ENCODE peak calls at places on chromosomes 5 and 9, in nine cellular contexts. One of them, this sample, is unnamed.
A peak's percentile ranks its signal among the peaks of the same experiment; 100 is the strongest.

GRCh38 chr9:112032733-112033132 is 136.1 kb downstream of the UGCG start:
- DNase-seq in CD8-positive, alpha-beta T cell: no peak
- DNase-seq in stomach: no peak
- DNase-seq in K562: no peak
- DNase-seq in neural progenitor cell: no peak
- DNase-seq in choroid plexus epithelial cell: peak; percentile 36
- DNase-seq in left ventricle myocardium inferior: no peak
- DNase-seq in AG10803: peak; percentile 61
- DNase-seq in tibial nerve: no peak
- DNase-seq in this sample: peak; percentile 35

GRCh38 chr5:98517559-98517958 is 255.9 kb upstream of the RGMB start:
- DNase-seq in tibial nerve: no peak
- DNase-seq in left ventricle myocardium inferior: no peak
- DNase-seq in choroid plexus epithelial cell: no peak
- DNase-seq in K562: no peak
- DNase-seq in neural progenitor cell: no peak
- DNase-seq in CD8-positive, alpha-beta T cell: no peak
- DNase-seq in AG10803: no peak
- DNase-seq in stomach: no peak
- DNase-seq in this sample: no peak

GRCh38 chr9:6975198-6975597 is 217.4 kb downstream of the KDM4C start:
- DNase-seq in K562: no peak
- DNase-seq in stomach: no peak
- DNase-seq in choroid plexus epithelial cell: no peak
- DNase-seq in CD8-positive, alpha-beta T cell: no peak
- DNase-seq in left ventricle myocardium inferior: no peak
- DNase-seq in AG10803: no peak
- DNase-seq in tibial nerve: no peak
- DNase-seq in neural progenitor cell: no peak
- DNase-seq in this sample: no peak

GRCh38 chr9:137516144-137516917 is 33.9 kb downstream of the PNPLA7 start:
- DNase-seq in stomach: no peak
- DNase-seq in tibial nerve: no peak
- DNase-seq in neural progenitor cell: no peak
- DNase-seq in choroid plexus epithelial cell: no peak
- DNase-seq in K562: peak; percentile 24
- DNase-seq in AG10803: no peak
- DNase-seq in left ventricle myocardium inferior: no peak
- DNase-seq in CD8-positive, alpha-beta T cell: no peak
- DNase-seq in this sample: no peak

GRCh38 chr5:142386151-142387021 is 61.6 kb upstream of the SPRY4 start:
- DNase-seq in choroid plexus epithelial cell: no peak
- DNase-seq in AG10803: no peak
- DNase-seq in stomach: no peak
- DNase-seq in neural progenitor cell: no peak
- DNase-seq in CD8-positive, alpha-beta T cell: no peak
- DNase-seq in left ventricle myocardium inferior: no peak
- DNase-seq in K562: no peak
- DNase-seq in tibial nerve: no peak
- DNase-seq in this sample: no peak

GRCh38 chr5:31346896-31347557 is 153.5 kb downstream of the CDH6 start:
- DNase-seq in K562: no peak
- DNase-seq in CD8-positive, alpha-beta T cell: no peak
- DNase-seq in tibial nerve: no peak
- DNase-seq in stomach: no peak
- DNase-seq in choroid plexus epithelial cell: no peak
- DNase-seq in left ventricle myocardium inferior: no peak
- DNase-seq in AG10803: no peak
- DNase-seq in neural progenitor cell: no peak
- DNase-seq in this sample: no peak

GRCh38 chr5:96648598-96648997 is 13.6 kb upstream of the CAST start:
- DNase-seq in left ventricle myocardium inferior: no peak
- DNase-seq in AG10803: peak; percentile 82
- DNase-seq in K562: no peak
- DNase-seq in CD8-positive, alpha-beta T cell: no peak
- DNase-seq in stomach: no peak
- DNase-seq in tibial nerve: no peak
- DNase-seq in neural progenitor cell: no peak
- DNase-seq in choroid plexus epithelial cell: peak; percentile 69
- DNase-seq in this sample: no peak

GRCh38 chr5:10387690-10388089 is 34.2 kb downstream of the MARCHF6 start:
- DNase-seq in neural progenitor cell: no peak
- DNase-seq in choroid plexus epithelial cell: peak; percentile 91
- DNase-seq in AG10803: peak; percentile 60
- DNase-seq in left ventricle myocardium inferior: no peak
- DNase-seq in K562: no peak
- DNase-seq in stomach: no peak
- DNase-seq in tibial nerve: no peak
- DNase-seq in CD8-positive, alpha-beta T cell: no peak
- DNase-seq in this sample: no peak

GRCh38 chr5:80255752-80256479 is at the start of gene SERINC5:
- DNase-seq in left ventricle myocardium inferior: peak; percentile 90
- DNase-seq in neural progenitor cell: peak; percentile 86
- DNase-seq in AG10803: peak; percentile 73
- DNase-seq in tibial nerve: peak; percentile 73
- DNase-seq in choroid plexus epithelial cell: peak; percentile 78
- DNase-seq in stomach: peak; percentile 85
- DNase-seq in CD8-positive, alpha-beta T cell: peak; percentile 83
- DNase-seq in K562: peak; percentile 91
- DNase-seq in this sample: peak; percentile 92

GRCh38 chr5:45507174-45507573 is 189.0 kb downstream of the HCN1 start:
- DNase-seq in choroid plexus epithelial cell: no peak
- DNase-seq in K562: no peak
- DNase-seq in CD8-positive, alpha-beta T cell: no peak
- DNase-seq in tibial nerve: no peak
- DNase-seq in neural progenitor cell: no peak
- DNase-seq in AG10803: no peak
- DNase-seq in stomach: no peak
- DNase-seq in left ventricle myocardium inferior: no peak
- DNase-seq in this sample: no peak

GRCh38 chr9:114250235-114250568 is 72.7 kb upstream of the ORM1 start:
- DNase-seq in choroid plexus epithelial cell: peak; percentile 35
- DNase-seq in AG10803: peak; percentile 96
- DNase-seq in CD8-positive, alpha-beta T cell: no peak
- DNase-seq in K562: no peak
- DNase-seq in neural progenitor cell: no peak
- DNase-seq in left ventricle myocardium inferior: peak; percentile 86
- DNase-seq in stomach: peak; percentile 86
- DNase-seq in tibial nerve: peak; percentile 27
- DNase-seq in this sample: no peak

GRCh38 chr9:77403244-77403643 is 225.9 kb downstream of the VPS13A start:
- DNase-seq in stomach: no peak
- DNase-seq in K562: no peak
- DNase-seq in neural progenitor cell: no peak
- DNase-seq in CD8-positive, alpha-beta T cell: no peak
- DNase-seq in choroid plexus epithelial cell: peak; percentile 54
- DNase-seq in AG10803: no peak
- DNase-seq in left ventricle myocardium inferior: no peak
- DNase-seq in tibial nerve: no peak
- DNase-seq in this sample: no peak

GRCh38 chr5:72817639-72818266 is 1.3 kb downstream of the TNPO1 start:
- DNase-seq in left ventricle myocardium inferior: no peak
- DNase-seq in choroid plexus epithelial cell: no peak
- DNase-seq in CD8-positive, alpha-beta T cell: no peak
- DNase-seq in neural progenitor cell: no peak
- DNase-seq in tibial nerve: no peak
- DNase-seq in stomach: no peak
- DNase-seq in AG10803: no peak
- DNase-seq in K562: no peak
- DNase-seq in this sample: no peak

GRCh38 chr5:94433393-94434149 is 184.8 kb downstream of the KIAA0825 start:
- DNase-seq in neural progenitor cell: no peak
- DNase-seq in K562: no peak
- DNase-seq in choroid plexus epithelial cell: peak; percentile 97
- DNase-seq in stomach: peak; percentile 54
- DNase-seq in left ventricle myocardium inferior: no peak
- DNase-seq in AG10803: peak; percentile 95
- DNase-seq in CD8-positive, alpha-beta T cell: no peak
- DNase-seq in tibial nerve: peak; percentile 49
- DNase-seq in this sample: peak; percentile 7

GRCh38 chr5:32984851-32985250 is 273.7 kb downstream of the NPR3 start:
- DNase-seq in neural progenitor cell: no peak
- DNase-seq in stomach: no peak
- DNase-seq in K562: no peak
- DNase-seq in AG10803: no peak
- DNase-seq in CD8-positive, alpha-beta T cell: no peak
- DNase-seq in choroid plexus epithelial cell: peak; percentile 36
- DNase-seq in left ventricle myocardium inferior: no peak
- DNase-seq in tibial nerve: no peak
- DNase-seq in this sample: no peak

GRCh38 chr9:91419222-91420191 is 4.1 kb downstream of the NFIL3 start:
- DNase-seq in AG10803: peak; percentile 95
- DNase-seq in K562: peak; percentile 19
- DNase-seq in tibial nerve: peak; percentile 76
- DNase-seq in stomach: peak; percentile 53
- DNase-seq in neural progenitor cell: no peak
- DNase-seq in left ventricle myocardium inferior: no peak
- DNase-seq in choroid plexus epithelial cell: peak; percentile 99
- DNase-seq in CD8-positive, alpha-beta T cell: no peak
- DNase-seq in this sample: no peak

GRCh38 chr9:91421987-91422765 is 1.5 kb downstream of the NFIL3 start:
- DNase-seq in K562: no peak
- DNase-seq in tibial nerve: peak; percentile 37
- DNase-seq in CD8-positive, alpha-beta T cell: no peak
- DNase-seq in stomach: no peak
- DNase-seq in neural progenitor cell: no peak
- DNase-seq in left ventricle myocardium inferior: no peak
- DNase-seq in choroid plexus epithelial cell: peak; percentile 57
- DNase-seq in AG10803: peak; percentile 62
- DNase-seq in this sample: no peak

GRCh38 chr9:91420471-91421021 is 3.1 kb downstream of the NFIL3 start:
- DNase-seq in choroid plexus epithelial cell: peak; percentile 39
- DNase-seq in left ventricle myocardium inferior: no peak
- DNase-seq in stomach: no peak
- DNase-seq in K562: no peak
- DNase-seq in tibial nerve: no peak
- DNase-seq in CD8-positive, alpha-beta T cell: no peak
- DNase-seq in AG10803: peak; percentile 24
- DNase-seq in neural progenitor cell: no peak
- DNase-seq in this sample: no peak

GRCh38 chr9:91422832-91423711 is 560 bp downstream of the NFIL3 start:
- DNase-seq in stomach: peak; percentile 63
- DNase-seq in K562: no peak
- DNase-seq in left ventricle myocardium inferior: peak; percentile 56
- DNase-seq in choroid plexus epithelial cell: peak; percentile 82
- DNase-seq in AG10803: peak; percentile 91
- DNase-seq in neural progenitor cell: peak; percentile 84
- DNase-seq in CD8-positive, alpha-beta T cell: peak; percentile 49
- DNase-seq in tibial nerve: peak; percentile 91
- DNase-seq in this sample: peak; percentile 62

DNA sequence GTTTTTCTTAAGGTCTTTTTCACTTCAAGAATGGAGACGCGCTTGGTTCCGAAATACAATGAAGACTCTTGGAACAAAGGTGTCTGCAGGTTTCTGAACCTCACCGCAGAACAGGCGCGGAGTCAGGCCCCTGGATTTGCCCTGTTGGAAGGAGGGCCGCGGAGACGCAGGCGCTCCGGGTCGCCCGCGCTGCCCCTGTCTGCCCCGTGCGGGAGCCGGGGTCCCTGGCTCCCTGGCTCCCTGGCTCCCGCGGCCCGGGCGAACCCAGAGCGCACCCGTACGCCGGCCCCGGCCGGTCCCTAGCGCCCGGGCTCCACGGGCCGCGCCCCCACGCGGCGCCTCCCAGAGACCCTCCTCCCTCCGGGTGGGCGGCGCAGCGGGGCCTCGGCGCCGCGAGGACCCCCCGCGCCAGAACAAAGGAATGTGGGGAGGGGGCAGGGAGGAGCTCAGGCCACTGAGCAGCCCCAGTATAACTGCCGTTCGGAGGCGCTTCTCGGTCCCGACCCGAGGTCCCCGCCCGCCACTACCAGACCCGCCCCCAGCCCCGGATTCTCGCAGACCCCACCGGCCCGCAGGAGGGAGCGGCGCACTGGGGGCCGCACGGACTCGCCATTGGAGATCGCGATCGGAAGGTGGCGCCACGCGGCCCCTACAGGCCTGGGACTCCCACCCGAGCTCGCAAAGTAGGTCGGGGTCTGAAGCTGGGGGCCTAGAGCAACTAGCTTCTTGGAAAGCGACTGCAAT is 2.4 kb downstream of the NFIL3 start:
- DNase-seq in K562: no peak
- DNase-seq in neural progenitor cell: peak; percentile 80
- DNase-seq in stomach: no peak
- DNase-seq in CD8-positive, alpha-beta T cell: peak; percentile 13
- DNase-seq in choroid plexus epithelial cell: peak; percentile 64
- DNase-seq in tibial nerve: no peak
- DNase-seq in left ventricle myocardium inferior: peak; percentile 46
- DNase-seq in AG10803: peak; percentile 41
- DNase-seq in this sample: no peak
- TF ChIP-seq CTCF in K562: no peak
- TF ChIP-seq CTCF in neural progenitor cell: peak; percentile 53
- TF ChIP-seq CTCF in stomach: no peak
- TF ChIP-seq CTCF in CD8-positive, alpha-beta T cell: no peak
- TF ChIP-seq CTCF in choroid plexus epithelial cell: peak; percentile 59
- TF ChIP-seq CTCF in tibial nerve: peak; percentile 24
- TF ChIP-seq CTCF in left ventricle myocardium inferior: peak; percentile 42
- TF ChIP-seq CTCF in AG10803: peak; percentile 49
- TF ChIP-seq CTCF in this sample: no peak

GRCh38 chr5:160513485-160513884 is 91.8 kb downstream of the PTTG1 start:
- DNase-seq in tibial nerve: no peak
- DNase-seq in choroid plexus epithelial cell: no peak
- DNase-seq in stomach: no peak
- DNase-seq in K562: no peak
- DNase-seq in AG10803: no peak
- DNase-seq in left ventricle myocardium inferior: no peak
- DNase-seq in neural progenitor cell: no peak
- DNase-seq in CD8-positive, alpha-beta T cell: no peak
- DNase-seq in this sample: no peak
- H3K4me3 ChIP-seq in tibial nerve: no peak overlapping the region
- H3K4me3 ChIP-seq in choroid plexus epithelial cell: no peak overlapping the region
- H3K4me3 ChIP-seq in stomach: no peak overlapping the region
- H3K4me3 ChIP-seq in K562: no peak overlapping the region
- H3K4me3 ChIP-seq in AG10803: no peak overlapping the region
- H3K4me3 ChIP-seq in left ventricle myocardium inferior: no peak overlapping the region
- H3K4me3 ChIP-seq in neural progenitor cell: no peak overlapping the region
- H3K4me3 ChIP-seq in CD8-positive, alpha-beta T cell: no peak overlapping the region
- H3K4me3 ChIP-seq in this sample: no peak overlapping the region

GRCh38 chr9:37710039-37710438 is 43.6 kb upstream of the TRMT10B start:
- DNase-seq in choroid plexus epithelial cell: no peak
- DNase-seq in neural progenitor cell: no peak
- DNase-seq in stomach: no peak
- DNase-seq in tibial nerve: no peak
- DNase-seq in AG10803: no peak
- DNase-seq in left ventricle myocardium inferior: no peak
- DNase-seq in CD8-positive, alpha-beta T cell: no peak
- DNase-seq in K562: no peak
- DNase-seq in this sample: no peak
- TF ChIP-seq CTCF in choroid plexus epithelial cell: no peak
- TF ChIP-seq CTCF in neural progenitor cell: no peak
- TF ChIP-seq CTCF in stomach: no peak
- TF ChIP-seq CTCF in tibial nerve: no peak
- TF ChIP-seq CTCF in AG10803: no peak
- TF ChIP-seq CTCF in left ventricle myocardium inferior: no peak
- TF ChIP-seq CTCF in CD8-positive, alpha-beta T cell: no peak
- TF ChIP-seq CTCF in K562: no peak
- TF ChIP-seq CTCF in this sample: no peak

DNA sequence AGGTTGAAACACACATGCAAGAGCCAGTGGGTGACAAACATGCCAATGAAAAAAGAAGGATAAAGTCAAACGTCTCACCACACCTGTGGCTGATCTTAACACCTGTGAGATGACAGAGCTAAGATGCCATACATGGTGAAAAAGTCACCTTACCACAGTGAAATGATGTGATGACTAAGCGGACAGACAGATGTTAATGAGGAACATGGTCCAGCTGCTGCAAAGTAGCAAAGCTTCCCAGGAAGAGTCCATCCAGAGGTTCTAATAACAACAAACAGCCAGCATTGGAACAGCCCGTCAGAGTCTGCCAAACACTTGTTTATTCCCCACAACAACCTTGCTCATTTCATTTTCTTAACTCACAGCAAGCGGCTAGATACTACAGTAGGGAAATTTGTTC is 1.9 kb downstream of the KIAA1191 start:
- DNase-seq in choroid plexus epithelial cell: peak; percentile 9
- DNase-seq in tibial nerve: no peak
- DNase-seq in neural progenitor cell: no peak
- DNase-seq in K562: no peak
- DNase-seq in AG10803: peak; percentile 25
- DNase-seq in CD8-positive, alpha-beta T cell: no peak
- DNase-seq in left ventricle myocardium inferior: no peak
- DNase-seq in stomach: no peak
- DNase-seq in this sample: no peak
- H3K4me3 ChIP-seq in choroid plexus epithelial cell: no peak overlapping the region
- H3K4me3 ChIP-seq in tibial nerve: no peak overlapping the region
- H3K4me3 ChIP-seq in neural progenitor cell: peak overlapping the region; percentile 90
- H3K4me3 ChIP-seq in K562: no peak overlapping the region
- H3K4me3 ChIP-seq in AG10803: peak overlapping the region; percentile 15
- H3K4me3 ChIP-seq in CD8-positive, alpha-beta T cell: no peak overlapping the region
- H3K4me3 ChIP-seq in left ventricle myocardium inferior: peak overlapping the region; percentile 97
- H3K4me3 ChIP-seq in stomach: no peak overlapping the region
- H3K4me3 ChIP-seq in this sample: no peak overlapping the region